ENCODE peak calls at places on chromosomes 13 and 19, in four cellular contexts. One of them, this sample, is unnamed.

GRCh38 chr13:46179576-46180368 is 2.2 kb downstream of the LCP1 start:
- DNase-seq in GM12891: no peak
- DNase-seq in K562: peak; percentile 36
- DNase-seq in GM12878: no peak
- DNase-seq in this sample: peak; percentile 70

GRCh38 chr19:45293682-45294081 is 29.0 kb downstream of the CKM start:
- DNase-seq in GM12891: no peak
- DNase-seq in K562: no peak
- DNase-seq in GM12878: no peak
- DNase-seq in this sample: no peak

GRCh38 chr19:54875506-54875905 is 1.5 kb downstream of the FCAR start:
- DNase-seq in GM12891: no peak
- DNase-seq in K562: no peak
- DNase-seq in GM12878: no peak
- DNase-seq in this sample: peak; percentile 42

GRCh38 chr19:35030257-35031071 is at the start of gene SCN1B:
- DNase-seq in GM12891: peak; percentile 68
- DNase-seq in K562: peak; percentile 89
- DNase-seq in GM12878: no peak
- DNase-seq in this sample: peak; percentile 33

GRCh38 chr19:35796645-35797542 is 15.8 kb downstream of the PRODH2 start:
- DNase-seq in GM12891: no peak
- DNase-seq in K562: no peak
- DNase-seq in GM12878: no peak
- DNase-seq in this sample: no peak

GRCh38 chr19:5225486-5226345 is 114.9 kb downstream of the PTPRS start:
- DNase-seq in GM12891: no peak
- DNase-seq in K562: peak; percentile 51
- DNase-seq in GM12878: no peak
- DNase-seq in this sample: no peak

GRCh38 chr19:4455742-4456565 is 1.6 kb downstream of the UBXN6 start:
- DNase-seq in GM12891: peak; percentile 39
- DNase-seq in K562: peak; percentile 25
- DNase-seq in GM12878: no peak
- DNase-seq in this sample: peak; percentile 81

GRCh38 chr19:35136977-35137702 is 1.5 kb upstream of the FXYD1 start:
- DNase-seq in GM12891: no peak
- DNase-seq in K562: no peak
- DNase-seq in GM12878: no peak
- DNase-seq in this sample: no peak

GRCh38 chr13:59906413-59907027 is 257.2 kb downstream of the DIAPH3 start:
- DNase-seq in GM12891: no peak
- DNase-seq in K562: no peak
- DNase-seq in GM12878: no peak
- DNase-seq in this sample: no peak

GRCh38 chr13:27450921-27451461 is 627 bp upstream of the MTIF3 start:
- DNase-seq in GM12891: no peak
- DNase-seq in K562: peak; percentile 13
- DNase-seq in GM12878: no peak
- DNase-seq in this sample: no peak

GRCh38 chr19:611506-611869 is 21.8 kb downstream of the HCN2 start:
- DNase-seq in GM12891: no peak
- DNase-seq in K562: no peak
- DNase-seq in GM12878: no peak
- DNase-seq in this sample: no peak

GRCh38 chr13:54196684-54197083 is 1168.1 kb downstream of the OLFM4 start:
- DNase-seq in GM12891: no peak
- DNase-seq in K562: no peak
- DNase-seq in GM12878: no peak
- DNase-seq in this sample: no peak

GRCh38 chr13:88136098-88136790 is 465.1 kb downstream of the SLITRK5 start:
- DNase-seq in GM12891: no peak
- DNase-seq in K562: no peak
- DNase-seq in GM12878: no peak
- DNase-seq in this sample: no peak

GRCh38 chr19:4913996-4914735 is 4.9 kb downstream of the UHRF1 start:
- DNase-seq in GM12891: no peak
- DNase-seq in K562: no peak
- DNase-seq in GM12878: no peak
- DNase-seq in this sample: no peak

GRCh38 chr13:50123862-50124535 is 108.8 kb downstream of the KCNRG start:
- DNase-seq in GM12891: peak; percentile 85
- DNase-seq in K562: peak; percentile 92
- DNase-seq in GM12878: no peak
- DNase-seq in this sample: peak; percentile 91

GRCh38 chr13:57716295-57716694 is 84.8 kb downstream of the PCDH17 start:
- DNase-seq in GM12891: no peak
- DNase-seq in K562: no peak
- DNase-seq in GM12878: no peak
- DNase-seq in this sample: no peak

GRCh38 chr13:95982144-95982543 is 71.1 kb downstream of the UGGT2 start:
- DNase-seq in GM12891: no peak
- DNase-seq in K562: no peak
- DNase-seq in GM12878: no peak
- DNase-seq in this sample: no peak

GRCh38 chr13:30466358-30466714 is 600 bp upstream of the HMGB1 start:
- DNase-seq in GM12891: no peak
- DNase-seq in K562: no peak
- DNase-seq in GM12878: no peak
- DNase-seq in this sample: no peak

GRCh38 chr13:52009985-52010384 is 1.3 kb downstream of the ATP7B start:
- DNase-seq in GM12891: no peak
- DNase-seq in K562: no peak
- DNase-seq in GM12878: no peak
- DNase-seq in this sample: no peak

GRCh38 chr19:11420894-11421606 is 1.9 kb upstream of the RGL3 start:
- DNase-seq in GM12891: no peak
- DNase-seq in K562: no peak
- DNase-seq in GM12878: no peak
- DNase-seq in this sample: no peak

GRCh38 chr19:50870417-50871089 is 2.7 kb upstream of the KLK2 start:
- DNase-seq in GM12891: peak; percentile 51
- DNase-seq in K562: peak; percentile 93
- DNase-seq in GM12878: no peak
- DNase-seq in this sample: no peak

GRCh38 chr13:30735025-30735967 is at the start of gene ALOX5AP:
- DNase-seq in GM12891: peak; percentile 42
- DNase-seq in K562: no peak
- DNase-seq in GM12878: peak; percentile 72
- DNase-seq in this sample: peak; percentile 93

GRCh38 chr19:4557186-4557970 is 2.1 kb downstream of the SEMA6B start:
- DNase-seq in GM12891: no peak
- DNase-seq in K562: peak; percentile 67
- DNase-seq in GM12878: no peak
- DNase-seq in this sample: no peak

DNA sequence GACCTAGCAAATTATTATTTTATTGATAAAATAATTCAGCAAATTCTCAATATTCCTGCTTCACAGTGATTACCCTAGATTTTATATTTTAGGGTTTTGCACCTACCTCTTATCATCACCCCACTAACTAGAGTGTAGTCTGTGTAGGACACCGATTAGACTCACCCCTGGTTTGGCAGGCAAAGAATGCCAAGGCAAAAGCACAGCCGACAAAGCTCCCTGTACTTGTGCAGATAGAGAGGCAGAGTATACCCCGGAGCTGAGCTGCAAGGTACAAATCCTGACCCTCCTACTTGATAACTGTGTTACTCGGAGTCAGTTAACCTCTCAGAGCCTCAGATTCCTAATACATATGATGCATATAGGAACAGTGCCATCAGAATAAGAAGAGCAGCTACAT is 225.7 kb downstream of the ENOX1 start:
- DNase-seq in GM12891: no peak
- DNase-seq in K562: no peak
- DNase-seq in GM12878: no peak
- DNase-seq in this sample: no peak
- TF ChIP-seq POLR2AphosphoS5 in GM12891: no peak
- TF ChIP-seq POLR2AphosphoS5 in K562: no peak
- TF ChIP-seq POLR2AphosphoS5 in GM12878: no peak
- TF ChIP-seq POLR2AphosphoS5 in this sample: no peak

DNA sequence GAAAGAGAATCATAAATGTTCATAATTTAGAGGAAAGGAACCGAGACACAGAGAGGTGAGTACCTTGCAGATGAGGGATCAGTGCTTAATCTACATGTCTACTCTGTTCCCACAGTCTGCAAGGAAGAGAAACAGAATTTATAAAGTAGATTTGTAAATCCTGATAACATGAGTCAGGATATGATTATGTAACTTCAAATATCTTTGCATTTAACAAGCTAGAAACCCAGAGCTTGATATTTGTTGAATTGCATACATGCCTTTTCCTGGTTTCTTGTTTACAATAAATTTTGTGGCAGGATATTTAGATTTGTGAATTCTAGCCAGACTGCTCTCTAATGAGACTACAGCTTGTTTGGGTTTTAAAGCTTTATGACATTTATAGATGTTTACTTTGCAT is 219.2 kb downstream of the ENOX1 start:
- DNase-seq in GM12891: no peak
- DNase-seq in K562: no peak
- DNase-seq in GM12878: no peak
- DNase-seq in this sample: no peak
- TF ChIP-seq SPI1 in GM12891: no peak
- TF ChIP-seq SPI1 in K562: no peak
- TF ChIP-seq SPI1 in GM12878: no peak
- TF ChIP-seq SPI1 in this sample: no peak

DNA sequence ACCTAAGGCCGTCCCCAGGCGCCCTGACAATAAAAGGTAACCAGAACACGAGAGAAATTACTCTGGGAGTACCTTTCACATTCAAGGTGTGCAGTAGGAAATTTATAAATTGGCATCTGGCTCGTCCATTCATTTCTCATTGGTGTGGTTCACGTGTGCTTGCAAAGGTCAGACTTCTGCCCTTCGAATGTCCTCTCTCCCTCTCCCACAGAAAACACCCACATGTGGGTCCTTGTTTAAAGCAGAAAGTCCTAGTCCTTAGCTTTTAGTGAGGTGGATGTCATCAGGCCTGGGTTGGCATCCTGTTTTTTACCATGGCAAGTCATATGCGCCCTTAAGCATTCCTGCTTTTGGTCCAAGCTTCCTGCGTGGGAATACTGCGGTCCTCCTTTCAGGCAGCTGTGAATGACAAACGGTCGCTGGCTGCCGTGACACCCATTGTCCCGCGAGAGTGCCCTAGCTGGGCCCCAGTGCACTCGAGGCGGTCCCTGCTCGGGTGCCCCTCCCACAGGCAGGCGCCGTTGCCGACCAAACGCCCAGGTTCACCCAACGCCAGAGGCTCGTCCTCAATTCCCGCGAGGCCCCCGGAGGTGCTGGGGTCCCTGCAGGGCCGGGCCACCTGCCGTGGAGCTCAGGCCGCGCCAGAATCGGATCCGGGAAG is at the start of gene NUDT19:
- DNase-seq in GM12891: peak; percentile 79
- DNase-seq in K562: peak; percentile 79
- DNase-seq in GM12878: peak; percentile 62
- DNase-seq in this sample: peak; percentile 89
- TF ChIP-seq POLR2AphosphoS5 in GM12891: peak; percentile 84
- TF ChIP-seq POLR2AphosphoS5 in K562: peak; percentile 83
- TF ChIP-seq POLR2AphosphoS5 in GM12878: peak; percentile 72
- TF ChIP-seq POLR2AphosphoS5 in this sample: no peak

GRCh38 chr19:17470204-17470841 is at the start of gene SLC27A1:
- DNase-seq in GM12891: peak; percentile 89
- DNase-seq in K562: peak; percentile 92
- DNase-seq in GM12878: peak; percentile 86
- DNase-seq in this sample: peak; percentile 73
- TF ChIP-seq SPI1 in GM12891: no peak
- TF ChIP-seq SPI1 in K562: no peak
- TF ChIP-seq SPI1 in GM12878: no peak
- TF ChIP-seq SPI1 in this sample: no peak

GRCh38 chr19:6372594-6373095 is at the start of gene ALKBH7:
- DNase-seq in GM12891: peak; percentile 94
- DNase-seq in K562: peak; percentile 89
- DNase-seq in GM12878: peak; percentile 99
- DNase-seq in this sample: peak; percentile 100

GRCh38 chr19:6374711-6375410 is 872 bp downstream of the PSPN start:
- DNase-seq in GM12891: no peak
- DNase-seq in K562: no peak
- DNase-seq in GM12878: no peak
- DNase-seq in this sample: no peak

GRCh38 chr19:6373813-6374108 is 1.2 kb downstream of the ALKBH7 start:
- DNase-seq in GM12891: no peak
- DNase-seq in K562: peak; percentile 73
- DNase-seq in GM12878: no peak
- DNase-seq in this sample: no peak

GRCh38 chr19:6374179-6374709 is 1.5 kb downstream of the PSPN start:
- DNase-seq in GM12891: no peak
- DNase-seq in K562: no peak
- DNase-seq in GM12878: no peak
- DNase-seq in this sample: no peak

DNA sequence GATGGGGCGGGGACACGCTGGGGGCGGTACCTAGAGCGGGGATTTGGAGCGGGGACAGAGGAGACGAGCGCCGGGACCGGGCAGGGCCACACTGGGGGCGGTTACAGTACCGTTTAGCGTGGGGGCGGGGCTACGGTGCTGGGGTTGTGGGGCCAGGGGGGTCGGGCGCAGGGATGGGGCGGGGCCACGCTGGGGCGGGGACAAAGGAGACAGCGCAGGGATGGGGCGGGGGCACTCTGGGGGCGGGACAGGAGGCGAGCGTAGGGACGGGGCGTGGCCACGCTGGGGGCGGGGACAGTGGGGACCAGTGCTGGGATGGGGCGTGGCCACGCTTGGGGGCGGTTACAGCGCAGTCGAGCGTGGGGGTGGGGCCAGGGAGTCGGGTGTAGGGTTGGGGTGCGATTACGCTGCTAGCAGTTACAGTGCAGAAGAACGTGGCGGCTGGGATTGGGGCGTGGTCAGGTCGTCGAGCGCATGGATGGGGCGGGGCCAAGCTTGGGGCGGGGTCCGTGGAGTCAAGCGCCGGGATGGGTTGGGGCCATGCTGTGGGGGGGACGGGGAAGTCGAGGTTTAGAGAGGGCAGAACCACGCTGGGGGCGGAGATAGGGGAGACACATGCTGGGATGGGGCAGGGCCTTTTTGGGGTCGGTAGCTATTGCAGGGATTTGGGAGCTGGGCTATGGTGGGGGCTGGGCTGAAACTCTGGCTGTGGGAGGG is 660 bp downstream of the ALKBH7 start:
- DNase-seq in GM12891: peak; percentile 92
- DNase-seq in K562: peak; percentile 94
- DNase-seq in GM12878: peak; percentile 91
- DNase-seq in this sample: peak; percentile 98
- TF ChIP-seq POLR2AphosphoS5 in GM12891: no peak
- TF ChIP-seq POLR2AphosphoS5 in K562: peak; percentile 11
- TF ChIP-seq POLR2AphosphoS5 in GM12878: no peak
- TF ChIP-seq POLR2AphosphoS5 in this sample: no peak

DNA sequence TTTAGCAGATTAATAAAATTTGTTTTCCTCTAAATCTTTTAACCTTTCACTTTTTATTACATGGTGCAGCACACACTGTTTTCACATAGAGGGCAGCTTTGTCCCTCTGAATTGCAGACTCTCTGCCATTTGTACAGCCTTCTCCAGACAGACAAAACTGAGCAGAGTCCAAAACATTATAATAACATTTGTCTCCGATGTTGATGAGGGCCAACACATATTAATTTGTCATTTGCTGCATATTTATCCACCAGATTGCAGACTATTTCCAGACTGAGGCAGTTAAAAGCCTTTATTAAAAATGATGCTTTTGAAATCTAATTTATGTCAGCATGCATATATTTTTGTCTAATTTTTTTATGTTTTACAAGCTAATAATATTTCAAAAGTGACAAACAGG is 1251.9 kb upstream of the SLC10A2 start:
- DNase-seq in GM12891: no peak
- DNase-seq in K562: no peak
- DNase-seq in GM12878: no peak
- DNase-seq in this sample: no peak
- TF ChIP-seq SPI1 in GM12891: no peak
- TF ChIP-seq SPI1 in K562: no peak
- TF ChIP-seq SPI1 in GM12878: no peak
- TF ChIP-seq SPI1 in this sample: no peak

GRCh38 chr19:30570194-30570593 is 198.0 kb downstream of the ZNF536 start:
- DNase-seq in GM12891: no peak
- DNase-seq in K562: no peak
- DNase-seq in GM12878: no peak
- DNase-seq in this sample: no peak
- TF ChIP-seq POLR2AphosphoS5 in GM12891: no peak
- TF ChIP-seq POLR2AphosphoS5 in K562: no peak
- TF ChIP-seq POLR2AphosphoS5 in GM12878: no peak
- TF ChIP-seq POLR2AphosphoS5 in this sample: no peak